ENCODE peak calls at places on chromosome 11, in ten cellular contexts. S, D, Q, W, O, M, K, H, A and E are unnamed samples.

GRCh38 chr11:62069374-62069773 is 54.4 kb upstream of the INCENP start:
- DNase-seq in S (no peak), D (no peak), Q (no peak), W (no peak), O (no peak), M (no peak), K (no peak), H (no peak), A (no peak), E (no peak)

GRCh38 chr11:100776212-100776896 is 89.3 kb downstream of the ARHGAP42 start:
- DNase-seq in S (no peak), D (no peak), Q (no peak), W (no peak), O (peak), M (no peak), K (no peak), H (peak), A (no peak), E (no peak)

GRCh38 chr11:134253189-134253993 is at the start of the genes ACAD8 and THYN1:
- DNase-seq in S (peak), D (peak), Q (peak), W (peak), O (peak), M (peak), K (peak), H (peak), A (peak), E (peak)

GRCh38 chr11:75272391-75272790 is 31.8 kb downstream of the TPBGL start:
- DNase-seq in S (no peak), D (no peak), Q (no peak), W (no peak), O (no peak), M (no peak), K (no peak), H (no peak), A (no peak), E (no peak)

GRCh38 chr11:119832536-119832935 is 103.5 kb upstream of the NECTIN1 start:
- DNase-seq in S (peak), D (no peak), Q (peak), W (no peak), O (peak), M (no peak), K (no peak), H (no peak), A (no peak), E (no peak)

GRCh38 chr11:5967708-5968107 is 586 bp downstream of the OR56A5 start:
- DNase-seq in S (no peak), D (no peak), Q (no peak), W (no peak), O (peak), M (no peak), K (no peak), H (peak), A (no peak), E (no peak)

GRCh38 chr11:128660957-128661356 is 32.9 kb upstream of the FLI1 start:
- DNase-seq in S (no peak), D (no peak), Q (no peak), W (no peak), O (peak), M (no peak), K (no peak), H (no peak), A (no peak), E (no peak)

GRCh38 chr11:134252539-134253188 is 488 bp downstream of the THYN1 start:
- DNase-seq in S (no peak), D (no peak), Q (peak), W (no peak), O (peak), M (no peak), K (no peak), H (no peak), A (no peak), E (no peak)

GRCh38 chr11:95516786-95517185 is 272.8 kb downstream of the FAM76B start:
- DNase-seq in S (peak), D (no peak), Q (peak), W (no peak), O (peak), M (no peak), K (no peak), H (peak), A (no peak), E (no peak)

GRCh38 chr11:1298695-1299492 is 10.5 kb downstream of the TOLLIP start:
- DNase-seq in S (peak), D (no peak), Q (peak), W (no peak), O (peak), M (peak), K (peak), H (peak), A (no peak), E (peak)

GRCh38 chr11:117072517-117073218 is 25.6 kb downstream of the SIK3 start:
- DNase-seq in S (peak), D (no peak), Q (peak), W (no peak), O (peak), M (no peak), K (peak), H (peak), A (no peak), E (no peak)

GRCh38 chr11:104003491-104003890 is 32.9 kb upstream of the DDI1 start:
- DNase-seq in S (peak), D (no peak), Q (no peak), W (no peak), O (no peak), M (no peak), K (no peak), H (no peak), A (no peak), E (no peak)

GRCh38 chr11:19441752-19442553 is 201.2 kb upstream of the E2F8 start:
- DNase-seq in S (peak), D (no peak), Q (peak), W (no peak), O (peak), M (no peak), K (peak), H (peak), A (no peak), E (no peak)

GRCh38 chr11:31813242-31813960 is 2.3 kb upstream of the PAX6 start:
- DNase-seq in S (no peak), D (peak), Q (no peak), W (no peak), O (peak), M (peak), K (no peak), H (no peak), A (no peak), E (no peak)

GRCh38 chr11:124837491-124837856 is 27.8 kb upstream of the ROBO3 start:
- DNase-seq in S (peak), D (peak), Q (peak), W (no peak), O (peak), M (peak), K (peak), H (peak), A (no peak), E (no peak)